ENCODE peak calls at places on chromosomes 1 and 21, in eight cellular contexts. D is Panc1; R is epithelial cell of esophagus; L is stimulated activated CD8-positive, alpha-beta memory T cell treated with anti-CD3 and anti-CD28 coated beads, Interleukin-7, amount 100 ng/mL, for 24 hours; W is GM19239; H is OCI-LY7; V is NCI-H510A; U is RPMI8226. K is an unnamed sample.

GRCh38 chr1:233320023-233320422 is 7.5 kb upstream of the MAP3K21 start:
- DNase-seq in R (no peak), W (no peak), H (no peak), U (no peak), D (no peak), V (no peak), L (no peak), K (no peak)

GRCh38 chr1:6982443-6982842 is 197.2 kb downstream of the CAMTA1 start:
- DNase-seq in V (no peak), U (no peak), W (no peak), L (no peak), H (no peak), R (no peak), D (no peak), K (no peak)

GRCh38 chr1:95532335-95532734 is 298.3 kb downstream of the RWDD3 start:
- DNase-seq in R (no peak), W (no peak), U (no peak), V (no peak), L (no peak), D (no peak), H (no peak), K (no peak)

GRCh38 chr1:85611856-85612255 is 31.3 kb downstream of the CCN1 start:
- DNase-seq in D (peak), H (no peak), R (peak), L (no peak), U (no peak), W (no peak), V (no peak), K (peak)

GRCh38 chr1:4655674-4656532 is 1.5 kb downstream of the AJAP1 start:
- DNase-seq in U (peak), V (no peak), W (no peak), R (peak), D (no peak), H (peak), L (no peak), K (peak)

GRCh38 chr1:226457307-226457712 is 49.4 kb upstream of the PARP1 start:
- DNase-seq in R (no peak), W (no peak), V (no peak), L (peak), D (no peak), H (no peak), U (peak), K (no peak)

GRCh38 chr1:31389616-31390015 is 16.7 kb upstream of the FABP3 start:
- DNase-seq in W (no peak), D (no peak), V (no peak), R (no peak), H (no peak), L (no peak), U (no peak), K (no peak)

GRCh38 chr21:41819856-41820281 is 53.0 kb upstream of the RIPK4 start:
- DNase-seq in U (no peak), L (no peak), V (no peak), D (no peak), W (no peak), H (no peak), R (no peak), K (no peak)

GRCh38 chr1:11822091-11822490 is 16.1 kb downstream of the CLCN6 start:
- DNase-seq in D (no peak), V (no peak), U (no peak), H (no peak), W (no peak), L (no peak), R (no peak), K (no peak)

GRCh38 chr1:110675060-110675791 is 486 bp upstream of the KCNA3 start:
- DNase-seq in V (no peak), W (no peak), U (no peak), D (no peak), H (no peak), R (no peak), L (no peak), K (no peak)

GRCh38 chr1:35873243-35873642 is 9.8 kb upstream of the AGO1 start:
- DNase-seq in R (no peak), U (no peak), V (no peak), W (no peak), H (no peak), D (no peak), L (no peak), K (no peak)

GRCh38 chr1:245585252-245585959 is 430.6 kb downstream of the KIF26B start:
- DNase-seq in W (no peak), U (no peak), V (no peak), H (no peak), D (no peak), R (peak), L (no peak), K (no peak)

GRCh38 chr1:9426291-9426711 is 113.0 kb upstream of the SLC25A33 start:
- DNase-seq in H (peak), U (peak), D (no peak), L (no peak), R (no peak), W (peak), V (no peak), K (no peak)

GRCh38 chr1:25004355-25004754 is 74.3 kb upstream of the RUNX3 start:
- DNase-seq in R (no peak), L (no peak), V (no peak), D (no peak), W (no peak), U (no peak), H (no peak), K (no peak)

GRCh38 chr1:20448626-20449215 is 37.3 kb downstream of the CAMK2N1 start:
- DNase-seq in L (no peak), W (no peak), D (no peak), R (no peak), H (no peak), U (no peak), V (no peak), K (no peak)

GRCh38 chr1:185438936-185439335 is 121.9 kb upstream of the IVNS1ABP start:
- DNase-seq in H (no peak), W (no peak), R (no peak), D (no peak), L (no peak), V (no peak), U (no peak), K (no peak)

GRCh38 chr1:215056584-215056983 is 26.0 kb upstream of the KCNK2 start:
- DNase-seq in R (peak), H (no peak), L (no peak), W (no peak), U (no peak), V (no peak), D (no peak), K (no peak)

GRCh38 chr1:221392453-221392852 is 349.4 kb downstream of the DUSP10 start:
- DNase-seq in H (no peak), R (peak), U (no peak), V (no peak), W (no peak), L (no peak), D (no peak), K (peak)

GRCh38 chr1:207815913-207816312 is 64.1 kb downstream of the CD46 start:
- DNase-seq in W (no peak), R (peak), U (no peak), L (no peak), V (no peak), H (no peak), D (no peak), K (no peak)

GRCh38 chr1:201734776-201735175 is 94.2 kb upstream of the IPO9 start:
- DNase-seq in W (no peak), H (no peak), U (no peak), V (no peak), D (no peak), L (no peak), R (no peak), K (no peak)

GRCh38 chr1:24683713-24684162 is 40.6 kb downstream of the SRRM1 start:
- DNase-seq in W (no peak), D (no peak), V (no peak), U (no peak), R (peak), L (no peak), H (no peak), K (peak)